ENCODE peak calls at places on chromosomes 6 and 20, in seven cellular contexts. One of them, this sample, is unnamed.

GRCh38 chr6:129617986-129618385 is 92.0 kb downstream of the ARHGAP18 start:
- DNase-seq in SK-N-SH: no peak
- DNase-seq in A549: no peak
- DNase-seq in H1: no peak
- DNase-seq in tibial nerve: no peak
- DNase-seq in ovary: no peak
- DNase-seq in HepG2: no peak
- DNase-seq in this sample: no peak

GRCh38 chr20:20321134-20321533 is 46.8 kb upstream of the INSM1 start:
- DNase-seq in HepG2: no peak
- DNase-seq in ovary: no peak
- DNase-seq in SK-N-SH: no peak
- DNase-seq in A549: no peak
- DNase-seq in H1: no peak
- DNase-seq in tibial nerve: no peak
- DNase-seq in this sample: no peak

GRCh38 chr6:139029470-139030210 is 1.1 kb downstream of the ABRACL start:
- DNase-seq in HepG2: no peak
- DNase-seq in H1: peak; percentile 70
- DNase-seq in ovary: peak; percentile 80
- DNase-seq in SK-N-SH: no peak
- DNase-seq in A549: peak; percentile 17
- DNase-seq in tibial nerve: peak; percentile 49
- DNase-seq in this sample: peak; percentile 74

GRCh38 chr20:53966774-53967398 is 103.5 kb downstream of the BCAS1 start:
- DNase-seq in HepG2: no peak
- DNase-seq in SK-N-SH: no peak
- DNase-seq in A549: no peak
- DNase-seq in H1: no peak
- DNase-seq in tibial nerve: no peak
- DNase-seq in ovary: no peak
- DNase-seq in this sample: no peak

GRCh38 chr6:52990342-52990741 is 4.7 kb downstream of the GSTA4 start:
- DNase-seq in HepG2: no peak
- DNase-seq in ovary: no peak
- DNase-seq in A549: no peak
- DNase-seq in tibial nerve: no peak
- DNase-seq in H1: no peak
- DNase-seq in SK-N-SH: no peak
- DNase-seq in this sample: no peak

GRCh38 chr6:25312034-25312620 is 33.0 kb downstream of the CARMIL1 start:
- DNase-seq in HepG2: no peak
- DNase-seq in ovary: no peak
- DNase-seq in tibial nerve: no peak
- DNase-seq in H1: no peak
- DNase-seq in SK-N-SH: no peak
- DNase-seq in A549: no peak
- DNase-seq in this sample: no peak

GRCh38 chr6:116611020-116611419 is 5.3 kb upstream of the RSPH4A start:
- DNase-seq in tibial nerve: no peak
- DNase-seq in HepG2: no peak
- DNase-seq in H1: no peak
- DNase-seq in ovary: no peak
- DNase-seq in A549: no peak
- DNase-seq in SK-N-SH: no peak
- DNase-seq in this sample: no peak

GRCh38 chr6:7324520-7324919 is 11.5 kb upstream of the SSR1 start:
- DNase-seq in tibial nerve: peak; percentile 19
- DNase-seq in HepG2: no peak
- DNase-seq in SK-N-SH: no peak
- DNase-seq in ovary: no peak
- DNase-seq in A549: no peak
- DNase-seq in H1: no peak
- DNase-seq in this sample: no peak

GRCh38 chr6:52117352-52117751 is 29.9 kb upstream of the PKHD1 start:
- DNase-seq in SK-N-SH: no peak
- DNase-seq in A549: no peak
- DNase-seq in ovary: no peak
- DNase-seq in HepG2: no peak
- DNase-seq in tibial nerve: no peak
- DNase-seq in H1: no peak
- DNase-seq in this sample: no peak

GRCh38 chr6:157222201-157222981 is 100.9 kb downstream of the TMEM242 start:
- DNase-seq in HepG2: no peak
- DNase-seq in ovary: no peak
- DNase-seq in tibial nerve: no peak
- DNase-seq in SK-N-SH: no peak
- DNase-seq in H1: peak; percentile 36
- DNase-seq in A549: no peak
- DNase-seq in this sample: no peak

GRCh38 chr6:429515-430121 is 38.1 kb downstream of the IRF4 start:
- DNase-seq in A549: no peak
- DNase-seq in ovary: no peak
- DNase-seq in tibial nerve: no peak
- DNase-seq in SK-N-SH: no peak
- DNase-seq in HepG2: no peak
- DNase-seq in H1: no peak
- DNase-seq in this sample: no peak

GRCh38 chr6:1424306-1424927 is 35.0 kb downstream of the FOXF2 start:
- DNase-seq in ovary: no peak
- DNase-seq in tibial nerve: peak; percentile 12
- DNase-seq in HepG2: peak; percentile 54
- DNase-seq in SK-N-SH: peak; percentile 34
- DNase-seq in A549: peak; percentile 63
- DNase-seq in H1: peak; percentile 68
- DNase-seq in this sample: no peak

GRCh38 chr6:70663881-70664466 is 3.7 kb upstream of the SMAP1 start:
- DNase-seq in SK-N-SH: no peak
- DNase-seq in HepG2: peak; percentile 7
- DNase-seq in A549: no peak
- DNase-seq in tibial nerve: no peak
- DNase-seq in H1: no peak
- DNase-seq in ovary: no peak
- DNase-seq in this sample: no peak

GRCh38 chr6:33702345-33702977 is 9.0 kb downstream of the UQCC2 start:
- DNase-seq in tibial nerve: no peak
- DNase-seq in SK-N-SH: peak; percentile 74
- DNase-seq in A549: peak; percentile 74
- DNase-seq in HepG2: peak; percentile 67
- DNase-seq in ovary: no peak
- DNase-seq in H1: no peak
- DNase-seq in this sample: peak; percentile 80

GRCh38 chr6:117545161-117545595 is 57.1 kb downstream of the GOPC start:
- DNase-seq in H1: no peak
- DNase-seq in SK-N-SH: no peak
- DNase-seq in ovary: no peak
- DNase-seq in HepG2: peak; percentile 85
- DNase-seq in tibial nerve: no peak
- DNase-seq in A549: no peak
- DNase-seq in this sample: no peak

GRCh38 chr20:50012282-50013263 is 29.8 kb downstream of the SNAI1 start:
- DNase-seq in H1: no peak
- DNase-seq in HepG2: no peak
- DNase-seq in tibial nerve: no peak
- DNase-seq in A549: no peak
- DNase-seq in SK-N-SH: peak; percentile 51
- DNase-seq in ovary: no peak
- DNase-seq in this sample: no peak

GRCh38 chr6:107816818-107817217 is 7.3 kb downstream of the SCML4 start:
- DNase-seq in tibial nerve: no peak
- DNase-seq in A549: no peak
- DNase-seq in HepG2: peak; percentile 46
- DNase-seq in SK-N-SH: no peak
- DNase-seq in H1: peak; percentile 14
- DNase-seq in ovary: no peak
- DNase-seq in this sample: no peak

GRCh38 chr6:53335224-53335994 is 13.3 kb downstream of the ELOVL5 start:
- DNase-seq in tibial nerve: no peak
- DNase-seq in ovary: no peak
- DNase-seq in H1: no peak
- DNase-seq in SK-N-SH: no peak
- DNase-seq in A549: no peak
- DNase-seq in HepG2: no peak
- DNase-seq in this sample: no peak

GRCh38 chr6:139323511-139324445 is 32.0 kb upstream of the TXLNB start:
- DNase-seq in SK-N-SH: peak; percentile 7
- DNase-seq in ovary: peak; percentile 72
- DNase-seq in tibial nerve: peak; percentile 76
- DNase-seq in HepG2: peak; percentile 7
- DNase-seq in H1: peak; percentile 56
- DNase-seq in A549: no peak
- DNase-seq in this sample: peak; percentile 88

GRCh38 chr6:108608453-108609275 is 47.9 kb downstream of the FOXO3 start:
- DNase-seq in ovary: no peak
- DNase-seq in HepG2: no peak
- DNase-seq in H1: no peak
- DNase-seq in tibial nerve: no peak
- DNase-seq in SK-N-SH: no peak
- DNase-seq in A549: no peak
- DNase-seq in this sample: no peak

GRCh38 chr20:46312075-46312944 is 4.0 kb upstream of the CDH22 start:
- DNase-seq in HepG2: peak; percentile 24
- DNase-seq in ovary: peak; percentile 37
- DNase-seq in A549: no peak
- DNase-seq in SK-N-SH: peak; percentile 87
- DNase-seq in H1: peak; percentile 87
- DNase-seq in tibial nerve: no peak
- DNase-seq in this sample: no peak

GRCh38 chr6:30493643-30494250 is 4.4 kb downstream of the HLA-E start:
- DNase-seq in tibial nerve: no peak
- DNase-seq in SK-N-SH: no peak
- DNase-seq in ovary: no peak
- DNase-seq in A549: no peak
- DNase-seq in HepG2: no peak
- DNase-seq in H1: peak; percentile 82
- DNase-seq in this sample: peak; percentile 58

DNA sequence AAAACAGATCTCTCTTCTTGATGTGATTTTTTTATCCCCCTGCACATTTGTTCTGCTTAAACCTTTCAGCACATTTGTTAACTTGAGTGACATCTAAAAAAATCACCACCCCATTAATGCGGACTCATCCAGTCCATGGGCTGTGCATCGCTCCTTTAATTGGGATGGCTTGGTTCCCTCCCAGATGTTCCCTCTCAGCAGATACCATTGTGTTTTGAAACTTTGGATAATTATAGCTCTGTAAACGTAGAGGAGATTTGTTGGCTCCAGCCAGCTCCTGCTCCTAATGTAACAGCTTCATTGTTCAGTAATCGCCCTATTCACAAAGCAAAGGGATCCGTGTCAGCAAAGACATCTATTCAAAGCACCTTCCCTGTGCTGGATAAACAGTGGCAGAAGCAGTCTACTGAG is 323.8 kb downstream of the CD83 start:
- DNase-seq in H1: no peak
- DNase-seq in HepG2: no peak
- DNase-seq in tibial nerve: no peak
- DNase-seq in SK-N-SH: no peak
- DNase-seq in ovary: no peak
- DNase-seq in A549: no peak
- DNase-seq in this sample: no peak
- TF ChIP-seq EP300 in H1: no peak
- TF ChIP-seq EP300 in HepG2: no peak
- TF ChIP-seq EP300 in tibial nerve: no peak
- TF ChIP-seq EP300 in SK-N-SH: no peak
- TF ChIP-seq EP300 in ovary: no peak
- TF ChIP-seq EP300 in A549: no peak
- TF ChIP-seq EP300 in this sample: no peak

GRCh38 chr20:992801-993535 is 9.1 kb downstream of the RSPO4 start:
- DNase-seq in SK-N-SH: no peak
- DNase-seq in tibial nerve: no peak
- DNase-seq in A549: no peak
- DNase-seq in ovary: no peak
- DNase-seq in H1: no peak
- DNase-seq in HepG2: no peak
- DNase-seq in this sample: no peak
- TF ChIP-seq CTCF in SK-N-SH: no peak
- TF ChIP-seq CTCF in tibial nerve: no peak
- TF ChIP-seq CTCF in A549: no peak
- TF ChIP-seq CTCF in ovary: no peak
- TF ChIP-seq CTCF in H1: no peak
- TF ChIP-seq CTCF in HepG2: no peak
- TF ChIP-seq CTCF in this sample: no peak

DNA sequence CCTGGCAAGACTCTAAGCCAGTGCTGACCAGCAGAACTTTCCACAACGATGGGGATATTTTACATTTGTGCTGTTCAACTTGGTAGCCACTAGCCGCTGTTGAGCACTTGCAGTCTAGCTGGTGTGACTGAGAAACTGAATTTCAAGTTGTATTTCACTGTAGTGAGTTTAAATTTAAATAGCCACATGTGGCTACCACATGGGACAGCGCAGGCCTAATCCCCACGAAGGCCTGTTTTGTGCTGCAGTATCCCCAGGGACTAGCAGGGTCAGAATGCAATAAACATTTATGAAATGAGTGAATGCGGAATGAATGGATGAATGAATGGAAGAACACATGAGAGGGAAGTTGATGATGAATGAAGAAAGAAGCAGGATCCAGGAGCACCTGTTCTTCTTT is 115.8 kb downstream of the TRERF1 start:
- DNase-seq in tibial nerve: no peak
- DNase-seq in ovary: no peak
- DNase-seq in A549: no peak
- DNase-seq in H1: no peak
- DNase-seq in SK-N-SH: no peak
- DNase-seq in HepG2: no peak
- DNase-seq in this sample: no peak
- H3K9me3 ChIP-seq in tibial nerve: no peaks in the 10 kb centered on the region
- H3K9me3 ChIP-seq in ovary: no peaks in the 10 kb centered on the region
- H3K9me3 ChIP-seq in A549: no peaks in the 10 kb centered on the region
- H3K9me3 ChIP-seq in H1: no peaks in the 10 kb centered on the region
- H3K9me3 ChIP-seq in SK-N-SH: no peaks in the 10 kb centered on the region
- H3K9me3 ChIP-seq in HepG2: no peaks in the 10 kb centered on the region
- H3K9me3 ChIP-seq in this sample: no peaks in the 10 kb centered on the region

DNA sequence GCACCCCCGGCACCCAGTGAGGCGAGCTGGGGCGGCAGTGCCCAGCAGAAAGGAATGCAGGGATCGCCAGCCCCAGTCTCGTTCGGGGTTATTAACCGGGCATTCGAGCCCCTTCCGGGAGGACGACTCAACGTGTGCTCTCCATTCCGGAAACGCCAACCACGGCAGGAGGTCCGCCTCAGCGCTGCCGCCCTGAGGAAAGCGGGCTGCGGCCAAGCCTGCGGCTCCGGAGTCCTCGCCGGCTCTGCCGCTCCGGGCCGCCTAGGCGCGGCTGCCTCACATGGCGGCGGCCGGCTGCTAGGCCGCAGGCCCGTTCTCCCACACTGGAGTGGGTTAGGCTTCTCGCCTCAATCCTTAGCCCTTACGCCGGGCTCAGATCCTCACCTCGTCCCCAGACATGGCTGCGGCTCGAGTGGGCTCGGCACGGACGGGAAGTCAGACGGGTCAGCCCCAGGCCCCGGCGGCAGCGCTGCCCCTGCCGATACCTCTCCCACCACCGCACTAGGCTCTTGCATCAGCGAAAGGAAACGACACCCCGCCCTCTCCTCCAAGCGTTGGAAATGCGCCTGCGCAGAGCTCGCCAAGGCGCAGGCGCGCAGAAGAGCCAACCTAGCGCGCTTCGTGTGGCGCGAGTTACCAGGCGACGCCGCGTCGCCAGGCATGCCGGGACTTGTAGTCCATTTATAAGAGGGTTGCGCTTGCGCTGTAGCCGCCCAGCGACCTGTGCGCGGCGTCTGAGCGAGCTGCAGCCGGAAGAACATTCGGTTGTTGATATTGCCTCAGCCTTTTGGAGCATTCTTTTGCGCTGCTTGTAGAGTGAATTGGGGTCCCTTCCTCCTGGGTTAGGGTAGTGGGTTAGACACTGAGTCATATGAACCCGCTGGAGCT is at the start of gene EIF2S2:
- DNase-seq in A549: peak; percentile 92
- DNase-seq in SK-N-SH: peak; percentile 94
- DNase-seq in HepG2: peak; percentile 99
- DNase-seq in H1: peak; percentile 90
- DNase-seq in tibial nerve: peak; percentile 89
- DNase-seq in ovary: peak; percentile 98
- DNase-seq in this sample: peak; percentile 96
- TF ChIP-seq EP300 in A549: no peak
- TF ChIP-seq EP300 in SK-N-SH: no peak
- TF ChIP-seq EP300 in HepG2: peak; percentile 69
- TF ChIP-seq EP300 in H1: no peak
- TF ChIP-seq EP300 in tibial nerve: peak; percentile 97
- TF ChIP-seq EP300 in ovary: no peak
- TF ChIP-seq EP300 in this sample: no peak